ENCODE peak calls at places on chromosomes 5 and 9, in ten cellular contexts. One of them, this sample, is unnamed.

GRCh38 chr5:179265529-179266290 is 79.6 kb downstream of the ADAMTS2 start:
- DNase-seq in spleen: peak
- DNase-seq in fibroblast of pulmonary artery: peak
- DNase-seq in heart left ventricle: peak
- DNase-seq in epithelial cell of esophagus: peak
- DNase-seq in AG09309: peak
- DNase-seq in CD8-positive, alpha-beta T cell: no peak
- DNase-seq in NB4: no peak
- DNase-seq in astrocyte of the cerebellum: peak
- DNase-seq in GM12878: no peak
- DNase-seq in this sample: peak

GRCh38 chr5:73205309-73205708 is 32.3 kb downstream of the TMEM174 start:
- DNase-seq in spleen: no peak
- DNase-seq in fibroblast of pulmonary artery: no peak
- DNase-seq in heart left ventricle: no peak
- DNase-seq in epithelial cell of esophagus: no peak
- DNase-seq in AG09309: no peak
- DNase-seq in CD8-positive, alpha-beta T cell: no peak
- DNase-seq in NB4: no peak
- DNase-seq in astrocyte of the cerebellum: no peak
- DNase-seq in GM12878: no peak
- DNase-seq in this sample: no peak

GRCh38 chr9:116207371-116208111 is 54.0 kb downstream of the PAPPA start:
- DNase-seq in spleen: no peak
- DNase-seq in fibroblast of pulmonary artery: peak
- DNase-seq in heart left ventricle: no peak
- DNase-seq in epithelial cell of esophagus: no peak
- DNase-seq in AG09309: no peak
- DNase-seq in CD8-positive, alpha-beta T cell: no peak
- DNase-seq in NB4: no peak
- DNase-seq in astrocyte of the cerebellum: no peak
- DNase-seq in GM12878: no peak
- DNase-seq in this sample: no peak

GRCh38 chr5:74865799-74866652 is at the start of gene FAM169A:
- DNase-seq in spleen: peak
- DNase-seq in fibroblast of pulmonary artery: peak
- DNase-seq in heart left ventricle: peak
- DNase-seq in epithelial cell of esophagus: peak
- DNase-seq in AG09309: no peak
- DNase-seq in CD8-positive, alpha-beta T cell: peak
- DNase-seq in NB4: no peak
- DNase-seq in astrocyte of the cerebellum: no peak
- DNase-seq in GM12878: no peak
- DNase-seq in this sample: no peak

GRCh38 chr5:168670881-168671575 is 91.9 kb upstream of the PANK3 start:
- DNase-seq in spleen: peak
- DNase-seq in fibroblast of pulmonary artery: no peak
- DNase-seq in heart left ventricle: no peak
- DNase-seq in epithelial cell of esophagus: no peak
- DNase-seq in AG09309: no peak
- DNase-seq in CD8-positive, alpha-beta T cell: no peak
- DNase-seq in NB4: no peak
- DNase-seq in astrocyte of the cerebellum: no peak
- DNase-seq in GM12878: no peak
- DNase-seq in this sample: no peak

GRCh38 chr5:134247411-134247810 is 21.5 kb upstream of the PPP2CA start:
- DNase-seq in spleen: no peak
- DNase-seq in fibroblast of pulmonary artery: peak
- DNase-seq in heart left ventricle: no peak
- DNase-seq in epithelial cell of esophagus: peak
- DNase-seq in AG09309: peak
- DNase-seq in CD8-positive, alpha-beta T cell: no peak
- DNase-seq in NB4: peak
- DNase-seq in astrocyte of the cerebellum: peak
- DNase-seq in GM12878: no peak
- DNase-seq in this sample: peak

GRCh38 chr9:90665072-90665471 is 22.4 kb upstream of the DIRAS2 start:
- DNase-seq in spleen: no peak
- DNase-seq in fibroblast of pulmonary artery: no peak
- DNase-seq in heart left ventricle: no peak
- DNase-seq in epithelial cell of esophagus: no peak
- DNase-seq in AG09309: no peak
- DNase-seq in CD8-positive, alpha-beta T cell: no peak
- DNase-seq in NB4: no peak
- DNase-seq in astrocyte of the cerebellum: no peak
- DNase-seq in GM12878: no peak
- DNase-seq in this sample: no peak

GRCh38 chr5:149268928-149269557 is 2.6 kb upstream of the AFAP1L1 start:
- DNase-seq in spleen: no peak
- DNase-seq in fibroblast of pulmonary artery: peak
- DNase-seq in heart left ventricle: no peak
- DNase-seq in epithelial cell of esophagus: peak
- DNase-seq in AG09309: no peak
- DNase-seq in CD8-positive, alpha-beta T cell: no peak
- DNase-seq in NB4: peak
- DNase-seq in astrocyte of the cerebellum: no peak
- DNase-seq in GM12878: no peak
- DNase-seq in this sample: no peak

GRCh38 chr5:142780871-142781270 is 10.7 kb downstream of the ARHGAP26 start:
- DNase-seq in spleen: no peak
- DNase-seq in fibroblast of pulmonary artery: no peak
- DNase-seq in heart left ventricle: peak
- DNase-seq in epithelial cell of esophagus: no peak
- DNase-seq in AG09309: no peak
- DNase-seq in CD8-positive, alpha-beta T cell: no peak
- DNase-seq in NB4: peak
- DNase-seq in astrocyte of the cerebellum: no peak
- DNase-seq in GM12878: no peak
- DNase-seq in this sample: no peak

DNA sequence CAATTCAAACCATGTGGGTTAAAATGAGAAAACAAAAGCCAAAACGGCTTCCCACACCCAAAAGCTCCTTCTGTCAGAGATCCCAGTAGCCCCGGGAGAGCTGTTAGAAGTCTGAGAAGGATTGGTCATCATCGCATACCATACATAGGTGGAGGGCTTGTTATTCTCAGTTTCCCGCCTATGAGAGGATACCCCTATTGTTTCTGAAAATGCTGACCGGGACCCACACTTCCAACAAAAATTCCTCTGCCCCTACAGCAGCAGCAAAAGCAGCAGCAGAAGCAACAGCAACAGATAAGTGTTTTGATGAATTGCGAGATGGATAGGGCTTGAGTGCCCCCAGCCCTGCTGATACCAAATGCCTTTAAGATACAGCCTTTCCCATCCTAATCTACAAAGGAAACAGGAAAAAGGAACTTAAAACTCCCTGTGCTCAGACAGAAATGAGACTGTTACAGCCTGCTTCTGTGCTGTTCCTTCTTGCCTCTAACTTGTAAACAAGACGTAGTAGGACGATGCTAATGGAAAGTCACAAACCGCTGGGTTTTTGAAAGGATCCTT is at the start of gene TEK:
- DNase-seq in spleen: no peak
- DNase-seq in fibroblast of pulmonary artery: peak
- DNase-seq in heart left ventricle: no peak
- DNase-seq in epithelial cell of esophagus: no peak
- DNase-seq in AG09309: no peak
- DNase-seq in CD8-positive, alpha-beta T cell: no peak
- DNase-seq in NB4: no peak
- DNase-seq in astrocyte of the cerebellum: no peak
- DNase-seq in GM12878: no peak
- DNase-seq in this sample: no peak
- H3K4me3 ChIP-seq in spleen: peak
- H3K4me3 ChIP-seq in fibroblast of pulmonary artery: peak
- H3K4me3 ChIP-seq in heart left ventricle: peak
- H3K4me3 ChIP-seq in epithelial cell of esophagus: no peak
- H3K4me3 ChIP-seq in AG09309: no peak
- H3K4me3 ChIP-seq in CD8-positive, alpha-beta T cell: no peak
- H3K4me3 ChIP-seq in NB4: no peak
- H3K4me3 ChIP-seq in astrocyte of the cerebellum: peak
- H3K4me3 ChIP-seq in GM12878: no peak
- H3K4me3 ChIP-seq in this sample: peak

GRCh38 chr9:87116492-87116891 is 169.2 kb upstream of the GAS1 start:
- DNase-seq in spleen: no peak
- DNase-seq in fibroblast of pulmonary artery: no peak
- DNase-seq in heart left ventricle: peak
- DNase-seq in epithelial cell of esophagus: no peak
- DNase-seq in AG09309: no peak
- DNase-seq in CD8-positive, alpha-beta T cell: no peak
- DNase-seq in NB4: no peak
- DNase-seq in astrocyte of the cerebellum: no peak
- DNase-seq in GM12878: no peak
- DNase-seq in this sample: no peak

GRCh38 chr9:87111010-87111409 is 163.7 kb upstream of the GAS1 start:
- DNase-seq in spleen: no peak
- DNase-seq in fibroblast of pulmonary artery: no peak
- DNase-seq in heart left ventricle: no peak
- DNase-seq in epithelial cell of esophagus: no peak
- DNase-seq in AG09309: no peak
- DNase-seq in CD8-positive, alpha-beta T cell: no peak
- DNase-seq in NB4: no peak
- DNase-seq in astrocyte of the cerebellum: no peak
- DNase-seq in GM12878: no peak
- DNase-seq in this sample: no peak

GRCh38 chr9:87115790-87116189 is 168.5 kb upstream of the GAS1 start:
- DNase-seq in spleen: no peak
- DNase-seq in fibroblast of pulmonary artery: no peak
- DNase-seq in heart left ventricle: no peak
- DNase-seq in epithelial cell of esophagus: no peak
- DNase-seq in AG09309: no peak
- DNase-seq in CD8-positive, alpha-beta T cell: no peak
- DNase-seq in NB4: no peak
- DNase-seq in astrocyte of the cerebellum: no peak
- DNase-seq in GM12878: no peak
- DNase-seq in this sample: no peak

GRCh38 chr9:87112656-87113055 is 165.3 kb upstream of the GAS1 start:
- DNase-seq in spleen: no peak
- DNase-seq in fibroblast of pulmonary artery: peak
- DNase-seq in heart left ventricle: no peak
- DNase-seq in epithelial cell of esophagus: no peak
- DNase-seq in AG09309: no peak
- DNase-seq in CD8-positive, alpha-beta T cell: no peak
- DNase-seq in NB4: no peak
- DNase-seq in astrocyte of the cerebellum: no peak
- DNase-seq in GM12878: no peak
- DNase-seq in this sample: no peak

DNA sequence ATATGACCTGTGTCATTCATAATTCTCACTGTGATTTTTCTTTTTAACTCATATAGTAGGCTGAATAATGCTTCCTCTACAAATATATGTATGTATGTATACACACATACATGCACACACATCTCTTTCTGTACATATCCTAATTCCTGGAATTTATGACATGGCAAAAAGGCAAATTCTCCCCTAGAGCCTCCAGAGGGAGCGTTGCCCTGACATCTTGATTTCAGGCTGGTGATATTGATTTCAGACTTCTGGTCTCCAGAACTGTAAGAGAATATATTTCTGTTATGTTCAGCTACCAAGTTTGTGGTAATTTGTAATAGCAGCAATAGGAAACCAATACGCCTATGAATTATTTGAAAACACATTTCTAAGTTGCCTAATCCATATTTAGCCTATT is 166.6 kb upstream of the GAS1 start:
- DNase-seq in spleen: no peak
- DNase-seq in fibroblast of pulmonary artery: no peak
- DNase-seq in heart left ventricle: no peak
- DNase-seq in epithelial cell of esophagus: no peak
- DNase-seq in AG09309: no peak
- DNase-seq in CD8-positive, alpha-beta T cell: no peak
- DNase-seq in NB4: no peak
- DNase-seq in astrocyte of the cerebellum: no peak
- DNase-seq in GM12878: no peak
- DNase-seq in this sample: no peak
- TF ChIP-seq CTCF in spleen: no peak
- TF ChIP-seq CTCF in fibroblast of pulmonary artery: no peak
- TF ChIP-seq CTCF in heart left ventricle: no peak
- TF ChIP-seq CTCF in epithelial cell of esophagus: no peak
- TF ChIP-seq CTCF in AG09309: peak
- TF ChIP-seq CTCF in CD8-positive, alpha-beta T cell: no peak
- TF ChIP-seq CTCF in NB4: no peak
- TF ChIP-seq CTCF in astrocyte of the cerebellum: no peak
- TF ChIP-seq CTCF in GM12878: no peak
- TF ChIP-seq CTCF in this sample: peak

GRCh38 chr9:73050887-73051550 is 98.2 kb upstream of the ALDH1A1 start:
- DNase-seq in spleen: no peak
- DNase-seq in fibroblast of pulmonary artery: no peak
- DNase-seq in heart left ventricle: peak
- DNase-seq in epithelial cell of esophagus: no peak
- DNase-seq in AG09309: no peak
- DNase-seq in CD8-positive, alpha-beta T cell: no peak
- DNase-seq in NB4: no peak
- DNase-seq in astrocyte of the cerebellum: no peak
- DNase-seq in GM12878: no peak
- DNase-seq in this sample: no peak

GRCh38 chr9:73049280-73049679 is 96.4 kb upstream of the ALDH1A1 start:
- DNase-seq in spleen: no peak
- DNase-seq in fibroblast of pulmonary artery: no peak
- DNase-seq in heart left ventricle: no peak
- DNase-seq in epithelial cell of esophagus: no peak
- DNase-seq in AG09309: no peak
- DNase-seq in CD8-positive, alpha-beta T cell: no peak
- DNase-seq in NB4: no peak
- DNase-seq in astrocyte of the cerebellum: no peak
- DNase-seq in GM12878: no peak
- DNase-seq in this sample: no peak

GRCh38 chr9:73046769-73047168 is 93.9 kb upstream of the ALDH1A1 start:
- DNase-seq in spleen: no peak
- DNase-seq in fibroblast of pulmonary artery: no peak
- DNase-seq in heart left ventricle: no peak
- DNase-seq in epithelial cell of esophagus: no peak
- DNase-seq in AG09309: no peak
- DNase-seq in CD8-positive, alpha-beta T cell: no peak
- DNase-seq in NB4: no peak
- DNase-seq in astrocyte of the cerebellum: no peak
- DNase-seq in GM12878: no peak
- DNase-seq in this sample: no peak

GRCh38 chr9:73053543-73053942 is 98.1 kb upstream of the ANXA1 start:
- DNase-seq in spleen: no peak
- DNase-seq in fibroblast of pulmonary artery: no peak
- DNase-seq in heart left ventricle: no peak
- DNase-seq in epithelial cell of esophagus: no peak
- DNase-seq in AG09309: no peak
- DNase-seq in CD8-positive, alpha-beta T cell: no peak
- DNase-seq in NB4: no peak
- DNase-seq in astrocyte of the cerebellum: no peak
- DNase-seq in GM12878: no peak
- DNase-seq in this sample: no peak

GRCh38 chr9:73050062-73050814 is 97.4 kb upstream of the ALDH1A1 start:
- DNase-seq in spleen: no peak
- DNase-seq in fibroblast of pulmonary artery: peak
- DNase-seq in heart left ventricle: no peak
- DNase-seq in epithelial cell of esophagus: no peak
- DNase-seq in AG09309: peak
- DNase-seq in CD8-positive, alpha-beta T cell: no peak
- DNase-seq in NB4: no peak
- DNase-seq in astrocyte of the cerebellum: no peak
- DNase-seq in GM12878: no peak
- DNase-seq in this sample: peak
- H3K4me3 ChIP-seq in spleen: no peak
- H3K4me3 ChIP-seq in fibroblast of pulmonary artery: no peak
- H3K4me3 ChIP-seq in heart left ventricle: no peak
- H3K4me3 ChIP-seq in epithelial cell of esophagus: no peak
- H3K4me3 ChIP-seq in AG09309: no peak
- H3K4me3 ChIP-seq in CD8-positive, alpha-beta T cell: no peak
- H3K4me3 ChIP-seq in NB4: no peak
- H3K4me3 ChIP-seq in astrocyte of the cerebellum: no peak
- H3K4me3 ChIP-seq in GM12878: no peak
- H3K4me3 ChIP-seq in this sample: no peak

GRCh38 chr5:180690562-180690961 is 41.2 kb upstream of the FLT4 start:
- DNase-seq in spleen: no peak
- DNase-seq in fibroblast of pulmonary artery: no peak
- DNase-seq in heart left ventricle: no peak
- DNase-seq in epithelial cell of esophagus: no peak
- DNase-seq in AG09309: no peak
- DNase-seq in CD8-positive, alpha-beta T cell: no peak
- DNase-seq in NB4: no peak
- DNase-seq in astrocyte of the cerebellum: no peak
- DNase-seq in GM12878: no peak
- DNase-seq in this sample: no peak
- TF ChIP-seq CTCF in spleen: no peak
- TF ChIP-seq CTCF in fibroblast of pulmonary artery: no peak
- TF ChIP-seq CTCF in heart left ventricle: no peak
- TF ChIP-seq CTCF in epithelial cell of esophagus: no peak
- TF ChIP-seq CTCF in AG09309: no peak
- TF ChIP-seq CTCF in CD8-positive, alpha-beta T cell: no peak
- TF ChIP-seq CTCF in NB4: no peak
- TF ChIP-seq CTCF in astrocyte of the cerebellum: no peak
- TF ChIP-seq CTCF in GM12878: no peak
- TF ChIP-seq CTCF in this sample: no peak